ENCODE peak calls at places on chromosome 15, in seven cellular contexts. V, J, K, T, A, G and B are unnamed samples. For H3K9me3 and H3K36me3, the result is how much of the 10 kb centered on the place peaks cover.

GRCh38 chr15:49847937-49848823 is 227.3 kb downstream of the DTWD1 start:
- DNase-seq in V (no peak), A (no peak), T (no peak), G (no peak), K (no peak), J (no peak), B (no peak)

GRCh38 chr15:23686466-23687142 is 501 bp downstream of the NDN start:
- DNase-seq in G (no peak), K (no peak), V (peak), T (peak), J (no peak), A (no peak), B (no peak)

GRCh38 chr15:27058939-27059338 is 88.0 kb downstream of the GABRG3 start:
- DNase-seq in A (no peak), V (no peak), T (no peak), J (no peak), K (no peak), G (no peak), B (no peak)

GRCh38 chr15:49036650-49037545 is 9.3 kb downstream of the SECISBP2L start:
- DNase-seq in T (no peak), V (no peak), A (no peak), J (no peak), G (no peak), K (no peak), B (no peak)

GRCh38 chr15:46855388-46855787 is 861.9 kb upstream of the SEMA6D start:
- DNase-seq in T (no peak), K (no peak), J (no peak), V (no peak), A (no peak), G (no peak), B (no peak)

GRCh38 chr15:79923068-79923514 is 26.3 kb upstream of the MTHFS start:
- DNase-seq in T (peak), A (peak), J (peak), V (peak), G (peak), K (peak), B (peak)

GRCh38 chr15:100928632-100929280 is 9.6 kb downstream of the LRRK1 start:
- DNase-seq in T (peak), G (no peak), J (peak), K (peak), V (no peak), A (no peak), B (no peak)

GRCh38 chr15:84669726-84670125 is 11.7 kb upstream of the NMB start:
- DNase-seq in A (no peak), G (no peak), T (no peak), K (no peak), J (no peak), V (no peak), B (no peak)

GRCh38 chr15:89480505-89480904 is 15.9 kb downstream of the RHCG start:
- DNase-seq in A (no peak), V (no peak), T (no peak), J (no peak), G (no peak), K (no peak), B (no peak)

GRCh38 chr15:92104069-92104468 is 250.6 kb downstream of the SLCO3A1 start:
- DNase-seq in J (no peak), K (no peak), G (no peak), T (peak), A (no peak), V (no peak), B (no peak)

GRCh38 chr15:41241251-41241964 is 10.3 kb downstream of the CHP1 start:
- DNase-seq in K (no peak), G (no peak), J (no peak), A (no peak), V (peak), T (no peak), B (no peak)

GRCh38 chr15:32849769-32850668 is 132.2 kb downstream of the GREM1 start:
- DNase-seq in T (no peak), G (no peak), V (no peak), K (no peak), A (no peak), J (no peak), B (no peak)

GRCh38 chr15:78203346-78204225 is 30.8 kb downstream of the ACSBG1 start:
- DNase-seq in K (no peak), T (no peak), G (no peak), A (no peak), J (no peak), V (peak), B (peak)

GRCh38 chr15:48862705-48863104 is 15.2 kb upstream of the EID1 start:
- DNase-seq in G (no peak), T (no peak), A (no peak), K (no peak), V (no peak), J (no peak), B (no peak)

GRCh38 chr15:79970921-79971434 is at the start of gene BCL2A1:
- DNase-seq in V (peak), G (peak), J (peak), K (no peak), T (no peak), A (no peak), B (no peak)

DNA sequence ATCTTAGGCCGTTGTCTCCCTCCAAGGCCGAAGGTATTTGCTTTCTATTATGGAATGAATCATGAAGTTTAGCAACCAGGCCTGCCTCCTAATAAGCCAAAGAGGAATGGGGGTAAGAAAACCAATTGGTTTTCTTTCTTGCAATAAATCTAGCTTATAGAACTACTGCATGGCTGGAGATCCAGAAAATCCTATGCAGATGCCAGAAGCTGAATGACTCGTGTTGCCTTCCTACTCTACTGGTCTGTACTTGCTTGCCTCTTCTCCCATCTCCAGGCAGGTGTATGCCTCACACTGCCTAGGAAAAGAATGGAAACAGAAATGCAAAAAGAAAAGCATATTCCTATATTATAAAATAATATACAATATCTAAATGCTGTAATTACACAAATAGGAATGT is 31.1 kb upstream of the IL16 start:
- DNase-seq in V (no peak), K (no peak), G (no peak), J (no peak), T (no peak), A (no peak), B (no peak)
- TF ChIP-seq CTCF in V (no peak), K (no peak), G (no peak), J (no peak), T (no peak), A (no peak), B (no peak)

GRCh38 chr15:77029166-77030041 is 34.5 kb downstream of the PSTPIP1 start:
- DNase-seq in A (peak), J (peak), V (peak), T (no peak), G (no peak), K (no peak), B (peak)
- H3K9me3 ChIP-seq in A (under half), J (under half), V (under half), T (under half), G (under half), K (under half), B (under half)

GRCh38 chr15:75356006-75356405 is 9.2 kb downstream of the NEIL1 start:
- DNase-seq in K (no peak), G (no peak), V (no peak), J (no peak), A (no peak), T (no peak), B (no peak)
- H3K36me3 ChIP-seq in K (under half), G (half or more), V (under half), J (half or more), A (under half), T (under half), B (under half)

DNA sequence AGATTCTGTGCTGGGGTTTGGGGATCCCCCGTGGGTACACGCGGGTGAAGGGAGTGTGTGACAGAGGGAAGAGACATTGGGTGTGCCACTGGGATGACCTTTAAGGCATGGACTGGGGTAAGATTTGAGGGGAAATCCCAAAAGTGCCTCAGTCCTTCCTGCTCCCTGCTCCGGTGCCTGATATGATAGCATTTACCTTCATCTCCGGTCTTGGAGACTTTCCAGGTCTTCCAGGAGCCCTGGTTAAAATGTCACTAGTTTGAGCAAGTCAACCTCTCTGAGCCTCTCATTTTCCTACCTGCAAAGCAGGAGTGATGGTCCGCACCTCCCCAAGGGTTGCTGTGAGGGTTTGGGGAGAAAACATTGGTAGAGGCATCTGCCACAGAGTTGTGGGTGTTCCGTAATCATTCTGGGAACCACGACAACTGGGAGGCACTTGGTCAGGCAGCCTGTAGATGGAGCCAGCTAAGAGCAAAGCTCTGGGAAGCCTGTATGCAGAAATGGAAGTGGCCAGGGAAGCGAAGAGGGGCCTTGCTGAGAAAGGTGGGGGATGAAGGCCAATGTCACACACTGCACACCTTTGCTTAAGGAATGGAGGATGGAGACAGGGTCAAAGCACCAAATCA is 33.9 kb upstream of the KIF23 start:
- DNase-seq in G (no peak), K (no peak), J (no peak), V (no peak), T (peak), A (no peak), B (no peak)
- TF ChIP-seq CTCF in G (no peak), K (no peak), J (no peak), V (peak), T (peak), A (no peak), B (no peak)

DNA sequence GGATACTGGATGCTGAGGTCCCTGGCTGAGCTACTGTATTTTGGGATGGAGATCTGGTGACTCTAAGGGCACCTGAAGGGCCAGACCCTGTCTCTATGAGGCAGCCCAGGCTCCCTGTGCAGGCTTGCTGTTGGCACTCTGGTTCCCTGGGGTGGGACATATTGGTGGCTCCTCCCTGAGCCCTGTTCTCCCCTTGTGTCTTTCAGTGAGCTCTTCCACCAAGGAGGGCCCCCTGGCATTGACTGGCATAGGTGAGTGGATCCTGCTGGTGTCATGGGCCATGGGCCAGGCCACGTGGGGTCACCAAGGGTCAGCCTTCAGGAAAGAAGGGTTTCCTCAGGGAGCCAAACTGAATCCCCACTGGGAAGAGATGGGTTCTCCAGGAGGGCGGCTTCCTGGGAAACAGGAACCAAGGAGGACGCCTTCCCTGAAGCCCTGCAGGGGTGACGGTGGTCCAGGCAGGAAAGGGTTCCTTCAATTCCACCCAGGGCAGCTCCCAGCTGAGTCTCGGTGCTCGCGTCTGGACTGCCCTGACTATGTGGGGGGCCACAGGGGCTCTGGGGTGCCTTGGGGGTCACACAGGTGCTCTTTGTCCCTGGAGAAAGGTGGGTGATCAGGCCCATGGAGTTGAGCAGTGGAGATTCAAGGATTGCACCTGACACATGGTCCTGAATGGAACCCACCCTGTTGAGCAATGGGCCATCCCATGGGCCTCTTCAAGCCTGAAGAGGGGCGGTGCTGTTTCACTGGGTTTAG is 220.4 kb downstream of the SNRPN start:
- DNase-seq in K (no peak), V (peak), A (peak), J (no peak), G (no peak), T (no peak), B (peak)
- H3K9me3 ChIP-seq in K (under half), V (under half), A (under half), J (half or more), G (under half), T (under half), B (under half)

DNA sequence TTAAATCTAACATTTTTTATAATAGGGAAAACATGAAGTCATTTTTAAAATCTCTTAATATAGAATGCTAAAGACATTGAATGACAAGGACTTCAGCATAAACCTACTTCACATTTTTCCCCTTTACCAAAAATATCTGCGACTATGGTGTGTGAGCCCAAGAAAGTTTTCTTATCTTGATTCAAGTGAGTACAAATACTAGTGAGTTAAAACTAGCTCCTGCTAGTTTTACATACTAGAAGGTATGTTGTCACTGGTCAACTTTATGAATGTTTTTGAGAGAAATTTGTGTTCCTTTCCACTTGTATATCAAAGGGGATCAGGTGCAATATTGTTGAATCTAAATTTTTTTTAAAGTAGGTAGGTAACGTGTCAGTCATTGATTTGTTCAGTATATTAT is 152.4 kb upstream of the CGNL1 start:
- DNase-seq in K (no peak), J (no peak), A (no peak), G (no peak), T (no peak), V (no peak), B (no peak)
- H3K36me3 ChIP-seq in K (under half), J (under half), A (under half), G (under half), T (under half), V (under half), B (under half)